ENCODE peak calls at places on chromosomes 1 and 21, in ten cellular contexts. One of them, this sample, is unnamed.

GRCh38 chr1:226401407-226402303 is 6.2 kb downstream of the PARP1 start:
- DNase-seq in A172: no peak
- DNase-seq in non-pigmented ciliary epithelial cell: no peak
- DNase-seq in NT2/D1: no peak
- DNase-seq in neural progenitor cell: no peak
- DNase-seq in Right ventricle myocardium superior: no peak
- DNase-seq in substantia nigra: no peak
- DNase-seq in stimulated activated CD4-positive, alpha-beta T cell treated with anti-CD3 and anti-CD28 coated beads, TNF-alpha, amount 100 ng/mL, for 24 hours: no peak
- DNase-seq in T-helper 1 cell: no peak
- DNase-seq in anterior cingulate cortex: no peak
- DNase-seq in this sample: no peak

GRCh38 chr1:7261490-7261889 is 476.2 kb downstream of the CAMTA1 start:
- DNase-seq in non-pigmented ciliary epithelial cell: no peak
- DNase-seq in stimulated activated CD4-positive, alpha-beta T cell treated with anti-CD3 and anti-CD28 coated beads, TNF-alpha, amount 100 ng/mL, for 24 hours: no peak
- DNase-seq in T-helper 1 cell: no peak
- DNase-seq in substantia nigra: no peak
- DNase-seq in neural progenitor cell: peak
- DNase-seq in Right ventricle myocardium superior: no peak
- DNase-seq in A172: no peak
- DNase-seq in anterior cingulate cortex: no peak
- DNase-seq in NT2/D1: no peak
- DNase-seq in this sample: no peak

GRCh38 chr1:148434832-148435231 is 48.3 kb downstream of the PPIAL4G start:
- DNase-seq in Right ventricle myocardium superior: no peak
- DNase-seq in NT2/D1: no peak
- DNase-seq in stimulated activated CD4-positive, alpha-beta T cell treated with anti-CD3 and anti-CD28 coated beads, TNF-alpha, amount 100 ng/mL, for 24 hours: no peak
- DNase-seq in T-helper 1 cell: no peak
- DNase-seq in A172: no peak
- DNase-seq in neural progenitor cell: no peak
- DNase-seq in non-pigmented ciliary epithelial cell: no peak
- DNase-seq in substantia nigra: no peak
- DNase-seq in anterior cingulate cortex: no peak
- DNase-seq in this sample: no peak

GRCh38 chr1:42738678-42739226 is 1.3 kb downstream of the CLDN19 start:
- DNase-seq in T-helper 1 cell: no peak
- DNase-seq in neural progenitor cell: no peak
- DNase-seq in anterior cingulate cortex: no peak
- DNase-seq in A172: no peak
- DNase-seq in non-pigmented ciliary epithelial cell: no peak
- DNase-seq in substantia nigra: no peak
- DNase-seq in NT2/D1: no peak
- DNase-seq in Right ventricle myocardium superior: no peak
- DNase-seq in stimulated activated CD4-positive, alpha-beta T cell treated with anti-CD3 and anti-CD28 coated beads, TNF-alpha, amount 100 ng/mL, for 24 hours: no peak
- DNase-seq in this sample: no peak

GRCh38 chr1:64686828-64687724 is 57.8 kb upstream of the RAVER2 start:
- DNase-seq in substantia nigra: no peak
- DNase-seq in neural progenitor cell: peak
- DNase-seq in non-pigmented ciliary epithelial cell: no peak
- DNase-seq in A172: peak
- DNase-seq in T-helper 1 cell: no peak
- DNase-seq in Right ventricle myocardium superior: no peak
- DNase-seq in NT2/D1: peak
- DNase-seq in anterior cingulate cortex: no peak
- DNase-seq in stimulated activated CD4-positive, alpha-beta T cell treated with anti-CD3 and anti-CD28 coated beads, TNF-alpha, amount 100 ng/mL, for 24 hours: no peak
- DNase-seq in this sample: peak

GRCh38 chr1:172241540-172241939 is 178.9 kb upstream of the C1orf105 start:
- DNase-seq in Right ventricle myocardium superior: no peak
- DNase-seq in neural progenitor cell: no peak
- DNase-seq in NT2/D1: no peak
- DNase-seq in A172: no peak
- DNase-seq in anterior cingulate cortex: no peak
- DNase-seq in stimulated activated CD4-positive, alpha-beta T cell treated with anti-CD3 and anti-CD28 coated beads, TNF-alpha, amount 100 ng/mL, for 24 hours: no peak
- DNase-seq in non-pigmented ciliary epithelial cell: no peak
- DNase-seq in T-helper 1 cell: no peak
- DNase-seq in substantia nigra: no peak
- DNase-seq in this sample: no peak

GRCh38 chr1:76547916-76548315 is 319.4 kb upstream of the ST6GALNAC5 start:
- DNase-seq in non-pigmented ciliary epithelial cell: no peak
- DNase-seq in stimulated activated CD4-positive, alpha-beta T cell treated with anti-CD3 and anti-CD28 coated beads, TNF-alpha, amount 100 ng/mL, for 24 hours: no peak
- DNase-seq in A172: no peak
- DNase-seq in substantia nigra: no peak
- DNase-seq in neural progenitor cell: peak
- DNase-seq in T-helper 1 cell: no peak
- DNase-seq in anterior cingulate cortex: no peak
- DNase-seq in Right ventricle myocardium superior: no peak
- DNase-seq in NT2/D1: peak
- DNase-seq in this sample: peak

GRCh38 chr1:192904438-192904895 is 95.6 kb downstream of the RGS2 start:
- DNase-seq in T-helper 1 cell: no peak
- DNase-seq in stimulated activated CD4-positive, alpha-beta T cell treated with anti-CD3 and anti-CD28 coated beads, TNF-alpha, amount 100 ng/mL, for 24 hours: no peak
- DNase-seq in non-pigmented ciliary epithelial cell: peak
- DNase-seq in Right ventricle myocardium superior: no peak
- DNase-seq in NT2/D1: no peak
- DNase-seq in A172: peak
- DNase-seq in neural progenitor cell: no peak
- DNase-seq in anterior cingulate cortex: no peak
- DNase-seq in substantia nigra: no peak
- DNase-seq in this sample: peak

GRCh38 chr1:3415260-3415952 is 39.1 kb upstream of the ARHGEF16 start:
- DNase-seq in T-helper 1 cell: no peak
- DNase-seq in anterior cingulate cortex: no peak
- DNase-seq in non-pigmented ciliary epithelial cell: no peak
- DNase-seq in Right ventricle myocardium superior: peak
- DNase-seq in neural progenitor cell: no peak
- DNase-seq in substantia nigra: no peak
- DNase-seq in NT2/D1: no peak
- DNase-seq in stimulated activated CD4-positive, alpha-beta T cell treated with anti-CD3 and anti-CD28 coated beads, TNF-alpha, amount 100 ng/mL, for 24 hours: no peak
- DNase-seq in A172: no peak
- DNase-seq in this sample: no peak

GRCh38 chr21:44914176-44914874 is 6.4 kb downstream of the ITGB2 start:
- DNase-seq in anterior cingulate cortex: no peak
- DNase-seq in non-pigmented ciliary epithelial cell: no peak
- DNase-seq in A172: no peak
- DNase-seq in neural progenitor cell: no peak
- DNase-seq in Right ventricle myocardium superior: peak
- DNase-seq in stimulated activated CD4-positive, alpha-beta T cell treated with anti-CD3 and anti-CD28 coated beads, TNF-alpha, amount 100 ng/mL, for 24 hours: no peak
- DNase-seq in NT2/D1: no peak
- DNase-seq in T-helper 1 cell: no peak
- DNase-seq in substantia nigra: no peak
- DNase-seq in this sample: no peak

GRCh38 chr1:26887125-26887524 is 3.0 kb downstream of the GPN2 start:
- DNase-seq in neural progenitor cell: peak
- DNase-seq in anterior cingulate cortex: no peak
- DNase-seq in non-pigmented ciliary epithelial cell: no peak
- DNase-seq in A172: peak
- DNase-seq in T-helper 1 cell: no peak
- DNase-seq in stimulated activated CD4-positive, alpha-beta T cell treated with anti-CD3 and anti-CD28 coated beads, TNF-alpha, amount 100 ng/mL, for 24 hours: no peak
- DNase-seq in substantia nigra: no peak
- DNase-seq in Right ventricle myocardium superior: no peak
- DNase-seq in NT2/D1: no peak
- DNase-seq in this sample: no peak

GRCh38 chr1:111290640-111291039 is at the start of gene CHIA:
- DNase-seq in Right ventricle myocardium superior: peak
- DNase-seq in A172: no peak
- DNase-seq in NT2/D1: no peak
- DNase-seq in neural progenitor cell: no peak
- DNase-seq in T-helper 1 cell: no peak
- DNase-seq in substantia nigra: no peak
- DNase-seq in stimulated activated CD4-positive, alpha-beta T cell treated with anti-CD3 and anti-CD28 coated beads, TNF-alpha, amount 100 ng/mL, for 24 hours: no peak
- DNase-seq in non-pigmented ciliary epithelial cell: no peak
- DNase-seq in anterior cingulate cortex: no peak
- DNase-seq in this sample: no peak

GRCh38 chr1:93328809-93329477 is 16.8 kb upstream of the DR1 start:
- DNase-seq in anterior cingulate cortex: no peak
- DNase-seq in neural progenitor cell: no peak
- DNase-seq in stimulated activated CD4-positive, alpha-beta T cell treated with anti-CD3 and anti-CD28 coated beads, TNF-alpha, amount 100 ng/mL, for 24 hours: no peak
- DNase-seq in substantia nigra: no peak
- DNase-seq in A172: no peak
- DNase-seq in NT2/D1: no peak
- DNase-seq in Right ventricle myocardium superior: no peak
- DNase-seq in non-pigmented ciliary epithelial cell: no peak
- DNase-seq in T-helper 1 cell: no peak
- DNase-seq in this sample: peak

GRCh38 chr1:116538527-116538926 is 32.3 kb downstream of the CD58 start:
- DNase-seq in stimulated activated CD4-positive, alpha-beta T cell treated with anti-CD3 and anti-CD28 coated beads, TNF-alpha, amount 100 ng/mL, for 24 hours: no peak
- DNase-seq in A172: peak
- DNase-seq in NT2/D1: no peak
- DNase-seq in anterior cingulate cortex: no peak
- DNase-seq in substantia nigra: no peak
- DNase-seq in neural progenitor cell: no peak
- DNase-seq in Right ventricle myocardium superior: no peak
- DNase-seq in T-helper 1 cell: no peak
- DNase-seq in non-pigmented ciliary epithelial cell: no peak
- DNase-seq in this sample: peak

GRCh38 chr1:64470670-64471217 is 815 bp downstream of the CACHD1 start:
- DNase-seq in neural progenitor cell: peak
- DNase-seq in stimulated activated CD4-positive, alpha-beta T cell treated with anti-CD3 and anti-CD28 coated beads, TNF-alpha, amount 100 ng/mL, for 24 hours: peak
- DNase-seq in Right ventricle myocardium superior: peak
- DNase-seq in A172: no peak
- DNase-seq in non-pigmented ciliary epithelial cell: no peak
- DNase-seq in substantia nigra: peak
- DNase-seq in anterior cingulate cortex: no peak
- DNase-seq in T-helper 1 cell: no peak
- DNase-seq in NT2/D1: no peak
- DNase-seq in this sample: no peak

GRCh38 chr1:63319069-63320023 is 3.0 kb upstream of the FOXD3 start:
- DNase-seq in A172: no peak
- DNase-seq in stimulated activated CD4-positive, alpha-beta T cell treated with anti-CD3 and anti-CD28 coated beads, TNF-alpha, amount 100 ng/mL, for 24 hours: no peak
- DNase-seq in NT2/D1: no peak
- DNase-seq in Right ventricle myocardium superior: no peak
- DNase-seq in non-pigmented ciliary epithelial cell: no peak
- DNase-seq in T-helper 1 cell: no peak
- DNase-seq in neural progenitor cell: peak
- DNase-seq in anterior cingulate cortex: no peak
- DNase-seq in substantia nigra: no peak
- DNase-seq in this sample: no peak

GRCh38 chr1:216057947-216058346 is 365.3 kb downstream of the USH2A start:
- DNase-seq in NT2/D1: no peak
- DNase-seq in Right ventricle myocardium superior: no peak
- DNase-seq in anterior cingulate cortex: no peak
- DNase-seq in A172: no peak
- DNase-seq in stimulated activated CD4-positive, alpha-beta T cell treated with anti-CD3 and anti-CD28 coated beads, TNF-alpha, amount 100 ng/mL, for 24 hours: no peak
- DNase-seq in non-pigmented ciliary epithelial cell: no peak
- DNase-seq in substantia nigra: no peak
- DNase-seq in neural progenitor cell: no peak
- DNase-seq in T-helper 1 cell: no peak
- DNase-seq in this sample: no peak

GRCh38 chr1:161209790-161210409 is 5.2 kb upstream of the FCER1G start:
- DNase-seq in anterior cingulate cortex: peak
- DNase-seq in substantia nigra: peak
- DNase-seq in T-helper 1 cell: peak
- DNase-seq in neural progenitor cell: peak
- DNase-seq in NT2/D1: peak
- DNase-seq in Right ventricle myocardium superior: peak
- DNase-seq in stimulated activated CD4-positive, alpha-beta T cell treated with anti-CD3 and anti-CD28 coated beads, TNF-alpha, amount 100 ng/mL, for 24 hours: peak
- DNase-seq in non-pigmented ciliary epithelial cell: no peak
- DNase-seq in A172: peak
- DNase-seq in this sample: peak

GRCh38 chr1:199302554-199302953 is 663.7 kb downstream of the PTPRC start:
- DNase-seq in neural progenitor cell: no peak
- DNase-seq in T-helper 1 cell: no peak
- DNase-seq in NT2/D1: no peak
- DNase-seq in stimulated activated CD4-positive, alpha-beta T cell treated with anti-CD3 and anti-CD28 coated beads, TNF-alpha, amount 100 ng/mL, for 24 hours: no peak
- DNase-seq in anterior cingulate cortex: no peak
- DNase-seq in A172: peak
- DNase-seq in substantia nigra: no peak
- DNase-seq in Right ventricle myocardium superior: no peak
- DNase-seq in non-pigmented ciliary epithelial cell: no peak
- DNase-seq in this sample: no peak

GRCh38 chr1:81915937-81916336 is 115.2 kb downstream of the ADGRL2 start:
- DNase-seq in A172: no peak
- DNase-seq in NT2/D1: no peak
- DNase-seq in stimulated activated CD4-positive, alpha-beta T cell treated with anti-CD3 and anti-CD28 coated beads, TNF-alpha, amount 100 ng/mL, for 24 hours: no peak
- DNase-seq in anterior cingulate cortex: no peak
- DNase-seq in T-helper 1 cell: no peak
- DNase-seq in non-pigmented ciliary epithelial cell: no peak
- DNase-seq in substantia nigra: no peak
- DNase-seq in neural progenitor cell: no peak
- DNase-seq in Right ventricle myocardium superior: no peak
- DNase-seq in this sample: no peak

GRCh38 chr1:30197616-30197934 is 525.8 kb downstream of the MATN1 start:
- DNase-seq in T-helper 1 cell: no peak
- DNase-seq in A172: no peak
- DNase-seq in NT2/D1: no peak
- DNase-seq in substantia nigra: no peak
- DNase-seq in stimulated activated CD4-positive, alpha-beta T cell treated with anti-CD3 and anti-CD28 coated beads, TNF-alpha, amount 100 ng/mL, for 24 hours: no peak
- DNase-seq in neural progenitor cell: no peak
- DNase-seq in Right ventricle myocardium superior: no peak
- DNase-seq in anterior cingulate cortex: no peak
- DNase-seq in non-pigmented ciliary epithelial cell: no peak
- DNase-seq in this sample: peak

GRCh38 chr1:220189750-220190347 is 82.4 kb downstream of the RAB3GAP2 start:
- DNase-seq in T-helper 1 cell: no peak
- DNase-seq in substantia nigra: no peak
- DNase-seq in anterior cingulate cortex: no peak
- DNase-seq in neural progenitor cell: peak
- DNase-seq in NT2/D1: no peak
- DNase-seq in A172: peak
- DNase-seq in Right ventricle myocardium superior: no peak
- DNase-seq in non-pigmented ciliary epithelial cell: no peak
- DNase-seq in stimulated activated CD4-positive, alpha-beta T cell treated with anti-CD3 and anti-CD28 coated beads, TNF-alpha, amount 100 ng/mL, for 24 hours: no peak
- DNase-seq in this sample: peak

GRCh38 chr1:94864821-94865220 is 44.7 kb downstream of the SLC44A3 start:
- DNase-seq in NT2/D1: no peak
- DNase-seq in anterior cingulate cortex: no peak
- DNase-seq in non-pigmented ciliary epithelial cell: no peak
- DNase-seq in stimulated activated CD4-positive, alpha-beta T cell treated with anti-CD3 and anti-CD28 coated beads, TNF-alpha, amount 100 ng/mL, for 24 hours: no peak
- DNase-seq in T-helper 1 cell: no peak
- DNase-seq in substantia nigra: no peak
- DNase-seq in Right ventricle myocardium superior: no peak
- DNase-seq in neural progenitor cell: peak
- DNase-seq in A172: no peak
- DNase-seq in this sample: peak

GRCh38 chr21:44872568-44873355 is 728 bp downstream of the PTTG1IP start:
- DNase-seq in T-helper 1 cell: no peak
- DNase-seq in neural progenitor cell: peak
- DNase-seq in Right ventricle myocardium superior: peak
- DNase-seq in non-pigmented ciliary epithelial cell: no peak
- DNase-seq in NT2/D1: no peak
- DNase-seq in stimulated activated CD4-positive, alpha-beta T cell treated with anti-CD3 and anti-CD28 coated beads, TNF-alpha, amount 100 ng/mL, for 24 hours: no peak
- DNase-seq in A172: no peak
- DNase-seq in substantia nigra: peak
- DNase-seq in anterior cingulate cortex: peak
- DNase-seq in this sample: no peak

GRCh38 chr21:39016740-39017315 is 166.4 kb downstream of the PSMG1 start:
- DNase-seq in anterior cingulate cortex: no peak
- DNase-seq in non-pigmented ciliary epithelial cell: no peak
- DNase-seq in stimulated activated CD4-positive, alpha-beta T cell treated with anti-CD3 and anti-CD28 coated beads, TNF-alpha, amount 100 ng/mL, for 24 hours: no peak
- DNase-seq in neural progenitor cell: no peak
- DNase-seq in NT2/D1: no peak
- DNase-seq in T-helper 1 cell: no peak
- DNase-seq in Right ventricle myocardium superior: no peak
- DNase-seq in substantia nigra: no peak
- DNase-seq in A172: no peak
- DNase-seq in this sample: no peak

GRCh38 chr1:17922833-17923232 is 167.7 kb downstream of the ACTL8 start:
- DNase-seq in neural progenitor cell: peak
- DNase-seq in Right ventricle myocardium superior: no peak
- DNase-seq in stimulated activated CD4-positive, alpha-beta T cell treated with anti-CD3 and anti-CD28 coated beads, TNF-alpha, amount 100 ng/mL, for 24 hours: peak
- DNase-seq in T-helper 1 cell: no peak
- DNase-seq in A172: peak
- DNase-seq in substantia nigra: peak
- DNase-seq in NT2/D1: peak
- DNase-seq in anterior cingulate cortex: no peak
- DNase-seq in non-pigmented ciliary epithelial cell: no peak
- DNase-seq in this sample: no peak

This sample was measured in H4.